ENCODE peak calls at places on chromosomes 16 and 17, in seven cellular contexts. I, U, F, K, L, A and V are unnamed samples. For H3K9me3, the result is how much of the 10 kb centered on the place peaks cover.

GRCh38 chr17:44119798-44120197 is 3.6 kb downstream of the HDAC5 start:
- DNase-seq in I (no peak), U (no peak), F (no peak), K (no peak), L (no peak), A (no peak), V (no peak)

GRCh38 chr17:72359274-72359673 is 238.5 kb downstream of the SOX9 start:
- DNase-seq in I (no peak), U (no peak), F (no peak), K (no peak), L (no peak), A (no peak), V (no peak)

GRCh38 chr17:67289174-67289876 is 44.3 kb upstream of the HELZ start:
- DNase-seq in I (peak), U (peak), F (no peak), K (peak), L (peak), A (peak), V (peak)

GRCh38 chr16:87056083-87056482 is 261.1 kb downstream of the C16orf95 start:
- DNase-seq in I (no peak), U (no peak), F (no peak), K (no peak), L (no peak), A (no peak), V (peak)

GRCh38 chr17:74623693-74624093 is at the start of gene CD300E:
- DNase-seq in I (no peak), U (no peak), F (no peak), K (no peak), L (no peak), A (no peak), V (no peak)

GRCh38 chr17:44752953-44753861 is 5.6 kb upstream of the ADAM11 start:
- DNase-seq in I (no peak), U (no peak), F (no peak), K (no peak), L (no peak), A (no peak), V (no peak)

GRCh38 chr17:2700031-2700490 is 11.5 kb downstream of the CLUH start:
- DNase-seq in I (peak), U (peak), F (no peak), K (no peak), L (peak), A (peak), V (no peak)

GRCh38 chr17:76246080-76247066 is 6.1 kb upstream of the RNF157 start:
- DNase-seq in I (no peak), U (peak), F (no peak), K (no peak), L (no peak), A (no peak), V (no peak)

GRCh38 chr16:3536271-3536671 is 35.5 kb downstream of the CLUAP1 start:
- DNase-seq in I (no peak), U (no peak), F (no peak), K (peak), L (no peak), A (no peak), V (no peak)

GRCh38 chr17:48860034-48860433 is 29.2 kb downstream of the CALCOCO2 start:
- DNase-seq in I (no peak), U (no peak), F (no peak), K (no peak), L (no peak), A (no peak), V (no peak)

GRCh38 chr16:46569231-46569735 is 51.9 kb downstream of the SHCBP1 start:
- DNase-seq in I (no peak), U (no peak), F (no peak), K (no peak), L (no peak), A (no peak), V (no peak)

GRCh38 chr17:71436479-71436878 is 684.3 kb upstream of the SOX9 start:
- DNase-seq in I (no peak), U (no peak), F (no peak), K (no peak), L (no peak), A (no peak), V (no peak)

GRCh38 chr16:72092832-72093447 is 480 bp downstream of the TXNL4B start:
- DNase-seq in I (no peak), U (no peak), F (no peak), K (peak), L (no peak), A (no peak), V (no peak)

GRCh38 chr17:64497565-64498035 is 746 bp upstream of the POLG2 start:
- DNase-seq in I (no peak), U (no peak), F (no peak), K (no peak), L (no peak), A (no peak), V (no peak)

GRCh38 chr17:73062726-73063125 is 29.8 kb downstream of the SLC39A11 start:
- DNase-seq in I (no peak), U (no peak), F (no peak), K (no peak), L (no peak), A (no peak), V (no peak)

GRCh38 chr16:65758620-65759019 is 607.9 kb upstream of the CDH5 start:
- DNase-seq in I (no peak), U (no peak), F (no peak), K (no peak), L (no peak), A (no peak), V (no peak)

GRCh38 chr17:77445908-77446535 is 305.3 kb downstream of the SEC14L1 start:
- DNase-seq in I (no peak), U (no peak), F (no peak), K (no peak), L (no peak), A (peak), V (no peak)

GRCh38 chr17:17080181-17080631 is 37.9 kb downstream of the MPRIP start:
- DNase-seq in I (no peak), U (peak), F (no peak), K (no peak), L (peak), A (no peak), V (no peak)

GRCh38 chr17:64007838-64008282 is 9.7 kb downstream of the PRR29 start:
- DNase-seq in I (no peak), U (peak), F (no peak), K (no peak), L (peak), A (no peak), V (peak)

GRCh38 chr16:66515543-66516171 is 34.3 kb downstream of the TK2 start:
- DNase-seq in I (no peak), U (no peak), F (no peak), K (no peak), L (no peak), A (no peak), V (no peak)

GRCh38 chr17:48611681-48612455 is 1.1 kb upstream of the HOXB7 start:
- DNase-seq in I (no peak), U (peak), F (no peak), K (no peak), L (no peak), A (no peak), V (no peak)

GRCh38 chr17:73099504-73099903 is 7.0 kb upstream of the SLC39A11 start:
- DNase-seq in I (no peak), U (no peak), F (no peak), K (no peak), L (no peak), A (no peak), V (no peak)

GRCh38 chr17:2120550-2121335 is 65.8 kb downstream of the HIC1 start:
- DNase-seq in I (no peak), U (no peak), F (no peak), K (no peak), L (no peak), A (no peak), V (no peak)

DNA sequence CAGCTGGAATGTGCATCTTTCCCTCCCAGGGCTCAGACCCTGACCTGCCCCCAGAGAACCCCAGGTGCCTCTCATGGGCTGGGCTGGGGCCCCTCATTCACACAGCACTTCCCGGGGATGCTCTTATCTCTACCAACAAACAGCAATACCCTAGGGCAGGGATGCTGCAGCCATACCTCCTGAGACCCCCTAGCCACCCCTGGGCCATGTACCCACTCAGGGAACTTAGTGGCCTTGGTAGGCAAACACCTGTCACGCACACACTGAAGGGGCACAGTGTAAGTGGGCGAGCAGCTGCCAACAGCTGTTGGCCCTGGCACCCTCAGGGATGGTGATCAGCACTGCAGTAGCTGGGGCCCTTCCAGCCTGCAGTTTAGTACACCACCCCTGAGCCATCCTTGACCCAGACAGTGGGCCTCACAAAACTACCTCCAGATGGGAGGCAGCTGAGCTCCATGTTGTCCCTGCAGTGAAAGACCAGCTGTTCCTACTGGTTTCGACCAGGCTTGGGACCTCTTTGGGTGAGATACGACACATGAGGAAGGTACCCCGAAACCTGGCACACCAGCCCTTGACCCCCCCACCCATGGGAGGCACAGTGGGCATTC is 1723.6 kb downstream of the TP53TG3F start:
- DNase-seq in I (no peak), U (no peak), F (no peak), K (no peak), L (no peak), A (no peak), V (no peak)
- H3K9me3 ChIP-seq in I (under half), U (under half), F (under half), K (half or more), L (under half), A (under half), V (under half)

GRCh38 chr17:37083461-37083860 is 134.7 kb downstream of the AATF start:
- DNase-seq in I (no peak), U (no peak), F (no peak), K (no peak), L (no peak), A (no peak), V (no peak)

GRCh38 chr17:37081287-37081686 is 132.5 kb downstream of the AATF start:
- DNase-seq in I (no peak), U (no peak), F (no peak), K (no peak), L (no peak), A (no peak), V (no peak)

GRCh38 chr17:37084375-37084774 is 135.6 kb downstream of the AATF start:
- DNase-seq in I (no peak), U (no peak), F (no peak), K (no peak), L (no peak), A (no peak), V (no peak)

GRCh38 chr17:37082985-37083384 is 134.2 kb downstream of the AATF start:
- DNase-seq in I (no peak), U (no peak), F (no peak), K (no peak), L (no peak), A (no peak), V (no peak)

DNA sequence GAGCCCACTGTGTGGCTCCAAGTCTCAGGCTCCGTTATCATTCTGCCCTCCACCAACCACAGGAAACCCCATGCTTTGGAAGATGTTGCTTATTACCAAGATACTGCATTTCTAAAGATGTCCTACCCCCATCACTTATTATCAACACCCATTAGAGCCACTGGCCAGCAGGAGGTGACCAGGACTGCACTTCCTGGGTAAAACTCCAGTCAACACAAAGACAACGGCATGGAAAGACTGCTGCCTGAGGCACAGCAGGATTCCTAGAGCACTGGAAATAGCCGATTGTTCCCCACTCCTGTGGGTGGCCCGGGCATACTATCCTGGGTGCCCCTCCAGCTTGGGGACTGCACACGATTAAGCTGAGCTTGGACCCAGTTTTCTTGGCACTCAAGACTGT is 133.7 kb downstream of the AATF start:
- DNase-seq in I (no peak), U (no peak), F (no peak), K (no peak), L (no peak), A (no peak), V (no peak)
- TF ChIP-seq CTCF in I (no peak), U (no peak), F (no peak), K (no peak), L (no peak), A (no peak), V (no peak)

DNA sequence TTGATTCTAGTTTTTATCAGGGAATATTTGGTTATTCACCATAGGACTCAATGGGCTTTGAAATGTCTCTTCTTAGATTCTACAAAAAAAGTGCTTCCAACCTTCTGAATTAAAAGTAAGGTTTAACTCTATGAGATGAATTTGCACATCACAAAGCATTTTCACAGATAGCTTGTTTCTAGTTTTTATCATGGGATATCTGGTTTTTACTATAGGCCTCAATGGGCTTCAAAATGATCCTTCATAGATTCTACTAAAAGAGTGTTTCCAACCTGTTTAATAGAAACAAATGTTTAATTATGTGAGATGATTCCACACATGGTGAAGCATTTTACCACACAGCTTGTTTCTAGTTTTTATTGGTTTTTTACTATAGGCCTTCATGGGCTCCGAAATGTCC is 560.7 kb downstream of the KCNJ18 start:
- DNase-seq in I (no peak), U (no peak), F (no peak), K (no peak), L (no peak), A (no peak), V (no peak)
- H3K9me3 ChIP-seq in I (under half), U (under half), F (under half), K (under half), L (under half), A (under half), V (under half)

DNA sequence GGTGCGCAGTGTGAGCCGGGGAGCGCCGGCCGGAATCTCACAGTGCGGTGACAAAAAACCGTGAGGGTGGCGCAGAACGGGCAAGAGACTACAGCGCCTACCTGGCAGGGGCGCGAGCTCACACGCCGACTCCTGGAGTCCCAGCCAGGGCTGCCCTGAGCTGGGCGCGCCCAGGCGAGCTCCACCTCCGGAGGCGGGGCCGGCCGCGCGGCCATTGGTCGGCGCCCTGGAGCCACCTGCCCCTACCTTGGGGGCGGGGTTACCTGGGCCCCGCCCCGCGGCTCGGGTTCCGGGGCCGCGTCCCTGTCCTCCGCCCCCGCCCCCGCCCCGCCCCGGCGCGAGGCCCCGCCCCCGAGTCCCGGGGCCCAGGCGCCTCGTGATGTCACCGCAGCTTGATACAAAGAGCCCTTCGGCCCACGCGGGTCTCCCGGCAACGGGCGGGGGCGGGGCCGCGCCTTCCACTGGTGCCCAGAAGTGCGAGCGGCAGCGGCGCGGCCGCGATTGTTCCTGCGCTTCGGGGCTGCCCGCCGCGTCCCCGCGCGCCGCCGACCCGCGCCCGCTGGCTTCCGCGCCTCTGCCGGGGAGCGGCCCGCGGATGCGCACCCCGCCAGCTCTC is 96.3 kb downstream of the RAB11FIP4 start:
- DNase-seq in I (peak), U (peak), F (peak), K (no peak), L (peak), A (peak), V (peak)
- TF ChIP-seq CTCF in I (no peak), U (peak), F (no peak), K (no peak), L (no peak), A (no peak), V (no peak)

GRCh38 chr16:11095935-11096334 is 151.6 kb downstream of the CLEC16A start:
- DNase-seq in I (no peak), U (no peak), F (no peak), K (no peak), L (no peak), A (no peak), V (no peak)

GRCh38 chr16:11092788-11093577 is 148.6 kb downstream of the CLEC16A start:
- DNase-seq in I (no peak), U (no peak), F (no peak), K (no peak), L (peak), A (peak), V (no peak)

GRCh38 chr16:11094838-11095565 is 150.6 kb downstream of the CLEC16A start:
- DNase-seq in I (no peak), U (no peak), F (no peak), K (no peak), L (peak), A (no peak), V (no peak)

GRCh38 chr16:11094075-11094593 is 149.8 kb downstream of the CLEC16A start:
- DNase-seq in I (no peak), U (no peak), F (no peak), K (peak), L (peak), A (peak), V (no peak)

DNA sequence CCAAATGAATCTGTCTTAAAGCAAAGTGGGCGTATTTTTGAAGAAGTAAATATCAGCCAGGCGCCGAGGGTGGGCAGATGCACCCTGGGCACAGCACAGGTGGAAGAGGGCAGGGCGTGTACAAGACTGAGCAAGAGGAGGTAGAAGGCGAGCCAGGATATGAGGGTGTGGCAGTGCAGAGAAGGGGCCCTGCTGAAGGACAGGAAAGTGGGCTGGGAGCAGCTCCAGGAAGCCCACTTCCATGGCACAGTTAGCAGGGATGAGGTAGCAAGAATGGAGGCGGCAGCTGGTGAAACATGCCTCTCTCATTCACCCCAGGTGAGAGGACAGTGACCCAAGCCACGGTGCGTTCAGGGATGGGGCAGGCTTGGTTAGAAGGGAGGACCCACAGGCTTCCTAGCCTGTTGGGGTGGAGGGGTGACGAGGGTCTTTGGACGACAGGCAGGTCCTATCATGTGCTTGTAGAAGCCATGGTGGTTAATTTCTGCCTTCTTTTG is 149.3 kb downstream of the CLEC16A start:
- DNase-seq in I (no peak), U (no peak), F (no peak), K (no peak), L (peak), A (peak), V (no peak)
- H3K9me3 ChIP-seq in I (under half), U (under half), F (under half), K (under half), L (under half), A (under half), V (under half)

GRCh38 chr16:24139282-24139681 is 116.9 kb upstream of the CACNG3 start:
- DNase-seq in I (no peak), U (no peak), F (no peak), K (no peak), L (no peak), A (no peak), V (no peak)

GRCh38 chr16:24141917-24142316 is 114.2 kb upstream of the CACNG3 start:
- DNase-seq in I (no peak), U (no peak), F (no peak), K (no peak), L (no peak), A (no peak), V (no peak)

GRCh38 chr16:24141466-24141865 is 114.7 kb upstream of the CACNG3 start:
- DNase-seq in I (no peak), U (no peak), F (no peak), K (no peak), L (no peak), A (no peak), V (no peak)

GRCh38 chr16:24135624-24136296 is 120.4 kb upstream of the CACNG3 start:
- DNase-seq in I (no peak), U (no peak), F (no peak), K (no peak), L (no peak), A (no peak), V (no peak)

DNA sequence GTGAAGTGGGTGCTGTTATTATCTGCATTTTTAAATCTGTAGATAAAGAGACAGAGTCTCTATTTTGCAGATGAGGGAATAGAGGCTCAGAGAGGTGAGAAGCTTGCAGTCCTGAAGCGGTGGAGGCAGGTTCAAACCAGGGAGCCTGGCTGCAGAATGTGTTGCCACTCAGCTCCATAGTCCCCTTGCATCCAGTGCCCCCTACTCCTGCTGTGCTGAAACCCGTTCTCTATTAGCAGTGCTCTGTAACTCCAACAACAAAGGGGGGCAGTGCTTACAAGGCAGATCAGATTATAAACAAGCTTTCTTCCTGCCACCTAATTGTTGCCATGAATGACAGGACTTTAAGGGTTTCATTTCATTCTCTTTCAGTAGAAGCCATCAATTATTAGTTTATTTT is 118.1 kb upstream of the CACNG3 start:
- DNase-seq in I (no peak), U (no peak), F (no peak), K (no peak), L (no peak), A (no peak), V (no peak)
- TF ChIP-seq CTCF in I (no peak), U (no peak), F (no peak), K (no peak), L (no peak), A (no peak), V (no peak)

DNA sequence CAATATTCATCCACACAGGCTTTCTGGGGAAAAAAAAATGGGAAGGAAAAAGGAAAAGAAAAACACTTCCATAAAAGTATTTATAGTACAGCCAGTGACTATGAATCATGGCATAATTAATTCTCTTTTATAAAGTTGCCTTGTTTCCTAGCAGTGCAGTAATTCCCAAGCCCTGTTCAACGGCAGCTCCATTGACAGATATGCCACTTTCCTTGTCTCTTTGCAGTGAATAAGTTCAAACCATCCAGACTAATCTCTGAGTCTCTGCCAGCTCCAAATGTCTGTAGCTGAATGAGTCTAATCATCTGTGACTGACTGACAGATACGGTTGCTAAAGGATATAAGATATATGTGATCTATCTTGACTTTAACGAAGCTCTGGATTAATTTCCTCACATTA is 52.9 kb upstream of the KCNJ16 start:
- DNase-seq in I (no peak), U (no peak), F (no peak), K (no peak), L (no peak), A (no peak), V (no peak)
- H3K9me3 ChIP-seq in I (under half), U (under half), F (under half), K (under half), L (under half), A (under half), V (under half)